ENCODE peak calls at places on chromosomes 13 and 19, in five cellular contexts. One of them, this sample, is unnamed. For H3K4me1, the result is how much of the 10 kb centered on the place peaks cover.

GRCh38 chr13:51746802-51747201 is 57.2 kb downstream of the DHRS12 start:
- DNase-seq in psoas muscle: no peak
- DNase-seq in stomach: no peak
- DNase-seq in CD8-positive, alpha-beta T cell: no peak
- DNase-seq in aorta: no peak
- DNase-seq in this sample: no peak

GRCh38 chr13:28650284-28650683 is 8.6 kb upstream of the POMP start:
- DNase-seq in psoas muscle: no peak
- DNase-seq in stomach: no peak
- DNase-seq in CD8-positive, alpha-beta T cell: no peak
- DNase-seq in aorta: no peak
- DNase-seq in this sample: no peak

GRCh38 chr13:79749985-79750551 is 269.1 kb downstream of the NDFIP2 start:
- DNase-seq in psoas muscle: peak
- DNase-seq in stomach: no peak
- DNase-seq in CD8-positive, alpha-beta T cell: no peak
- DNase-seq in aorta: peak
- DNase-seq in this sample: peak

GRCh38 chr19:4567584-4568071 is 8.1 kb upstream of the SEMA6B start:
- DNase-seq in psoas muscle: peak
- DNase-seq in stomach: peak
- DNase-seq in CD8-positive, alpha-beta T cell: peak
- DNase-seq in aorta: no peak
- DNase-seq in this sample: peak

GRCh38 chr19:18173054-18173571 is 500 bp upstream of the IFI30 start:
- DNase-seq in psoas muscle: peak
- DNase-seq in stomach: no peak
- DNase-seq in CD8-positive, alpha-beta T cell: no peak
- DNase-seq in aorta: peak
- DNase-seq in this sample: no peak

GRCh38 chr13:86892330-86892729 is 778.8 kb upstream of the SLITRK5 start:
- DNase-seq in psoas muscle: no peak
- DNase-seq in stomach: no peak
- DNase-seq in CD8-positive, alpha-beta T cell: no peak
- DNase-seq in aorta: no peak
- DNase-seq in this sample: no peak

GRCh38 chr19:37251308-37252229 is 33.6 kb downstream of the ZNF383 start:
- DNase-seq in psoas muscle: peak
- DNase-seq in stomach: peak
- DNase-seq in CD8-positive, alpha-beta T cell: peak
- DNase-seq in aorta: peak
- DNase-seq in this sample: peak

GRCh38 chr19:47657719-47658118 is 48.8 kb downstream of the BICRA start:
- DNase-seq in psoas muscle: no peak
- DNase-seq in stomach: no peak
- DNase-seq in CD8-positive, alpha-beta T cell: no peak
- DNase-seq in aorta: no peak
- DNase-seq in this sample: no peak

GRCh38 chr19:10884273-10884672 is 12.9 kb downstream of the CARM1 start:
- DNase-seq in psoas muscle: no peak
- DNase-seq in stomach: no peak
- DNase-seq in CD8-positive, alpha-beta T cell: no peak
- DNase-seq in aorta: no peak
- DNase-seq in this sample: no peak

GRCh38 chr19:1503089-1503924 is 9.5 kb downstream of the ADAMTSL5 start:
- DNase-seq in psoas muscle: peak
- DNase-seq in stomach: peak
- DNase-seq in CD8-positive, alpha-beta T cell: peak
- DNase-seq in aorta: no peak
- DNase-seq in this sample: peak

GRCh38 chr19:38283261-38283660 is 18.9 kb downstream of the SPINT2 start:
- DNase-seq in psoas muscle: no peak
- DNase-seq in stomach: no peak
- DNase-seq in CD8-positive, alpha-beta T cell: no peak
- DNase-seq in aorta: no peak
- DNase-seq in this sample: no peak

DNA sequence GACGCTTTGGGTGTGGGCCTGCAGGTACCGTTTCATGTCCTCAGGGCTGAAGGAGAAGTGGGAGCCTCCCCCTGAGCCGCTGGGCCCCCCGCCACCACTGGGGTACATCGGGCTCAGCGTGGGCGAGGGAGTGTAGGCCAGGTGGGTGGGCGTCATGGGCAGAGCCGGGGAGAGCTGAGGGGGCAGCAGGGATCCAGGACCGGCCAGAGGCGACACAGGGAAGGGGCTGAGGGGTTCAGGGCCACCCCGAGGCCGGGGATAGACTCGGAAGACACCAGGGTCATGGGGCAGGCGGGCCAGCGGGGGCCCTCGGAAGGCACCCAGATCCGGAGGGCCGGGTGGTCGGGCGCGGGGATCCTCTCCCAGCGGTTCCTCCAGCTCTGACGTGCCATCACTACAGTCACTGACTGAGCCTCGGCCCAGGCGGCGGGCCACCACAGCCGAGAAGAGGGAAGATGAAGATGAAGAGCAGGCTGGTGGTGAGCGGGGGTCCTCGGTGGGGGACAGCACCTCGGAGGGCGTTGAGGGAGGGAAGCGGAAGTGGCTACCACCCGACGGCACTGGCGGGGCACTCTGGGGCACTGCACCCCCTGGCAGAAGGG is 5.7 kb downstream of the ERF start:
- DNase-seq in psoas muscle: no peak
- DNase-seq in stomach: no peak
- DNase-seq in CD8-positive, alpha-beta T cell: no peak
- DNase-seq in aorta: no peak
- DNase-seq in this sample: no peak
- H3K27ac ChIP-seq in psoas muscle: no peak
- H3K27ac ChIP-seq in stomach: peak
- H3K27ac ChIP-seq in CD8-positive, alpha-beta T cell: no peak
- H3K27ac ChIP-seq in aorta: no peak
- H3K27ac ChIP-seq in this sample: no peak

DNA sequence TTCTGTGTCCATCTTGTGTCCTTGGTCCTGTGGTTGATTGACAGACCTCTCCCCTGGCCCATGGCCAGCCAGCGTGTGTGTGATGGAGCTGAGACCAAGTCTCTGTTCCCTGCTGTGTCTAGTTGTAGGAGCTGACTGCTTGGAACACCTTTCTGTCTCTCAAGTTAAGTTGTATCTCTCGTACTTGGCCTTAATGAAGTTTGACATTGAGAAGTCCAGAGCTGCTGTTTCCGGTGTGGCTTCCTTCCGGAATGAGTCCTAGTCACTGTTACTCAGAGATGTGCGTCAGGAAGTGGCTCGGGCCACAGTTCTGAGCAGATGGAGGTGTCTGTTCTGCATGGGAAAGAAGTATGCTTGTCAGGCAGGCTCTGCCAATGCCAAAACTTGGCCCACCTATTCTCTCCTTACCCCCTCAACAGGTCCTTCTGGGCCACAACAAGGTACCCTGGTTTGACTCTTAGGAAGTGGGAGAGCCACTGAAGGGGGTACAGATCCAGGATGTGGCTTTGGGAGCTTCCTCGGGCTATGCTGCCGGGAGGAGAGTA is 54.3 kb downstream of the GATAD2A start:
- DNase-seq in psoas muscle: peak
- DNase-seq in stomach: peak
- DNase-seq in CD8-positive, alpha-beta T cell: peak
- DNase-seq in aorta: peak
- DNase-seq in this sample: peak
- H3K4me3 ChIP-seq in psoas muscle: peak
- H3K4me3 ChIP-seq in stomach: peak
- H3K4me3 ChIP-seq in CD8-positive, alpha-beta T cell: peak
- H3K4me3 ChIP-seq in aorta: no peak
- H3K4me3 ChIP-seq in this sample: peak

DNA sequence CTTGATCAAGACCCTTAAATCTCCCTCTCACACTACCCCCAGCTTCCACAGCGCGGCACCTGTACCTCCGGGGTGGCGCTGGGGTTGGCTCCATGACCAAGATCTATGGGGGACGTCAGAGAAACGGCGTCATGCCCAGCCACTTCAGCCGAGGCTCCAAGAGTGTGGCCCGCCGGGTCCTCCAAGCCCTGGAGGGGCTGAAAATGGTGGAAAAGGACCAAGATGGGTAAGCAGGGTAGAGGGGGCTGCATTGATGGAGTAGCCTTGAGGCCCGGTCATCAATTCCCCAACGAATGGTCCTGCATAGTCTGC is 8.1 kb upstream of the CD79A start:
- DNase-seq in psoas muscle: no peak
- DNase-seq in stomach: no peak
- DNase-seq in CD8-positive, alpha-beta T cell: no peak
- DNase-seq in aorta: no peak
- DNase-seq in this sample: no peak
- H3K4me1 ChIP-seq in psoas muscle: under half
- H3K4me1 ChIP-seq in stomach: half or more
- H3K4me1 ChIP-seq in CD8-positive, alpha-beta T cell: half or more
- H3K4me1 ChIP-seq in aorta: under half
- H3K4me1 ChIP-seq in this sample: under half

DNA sequence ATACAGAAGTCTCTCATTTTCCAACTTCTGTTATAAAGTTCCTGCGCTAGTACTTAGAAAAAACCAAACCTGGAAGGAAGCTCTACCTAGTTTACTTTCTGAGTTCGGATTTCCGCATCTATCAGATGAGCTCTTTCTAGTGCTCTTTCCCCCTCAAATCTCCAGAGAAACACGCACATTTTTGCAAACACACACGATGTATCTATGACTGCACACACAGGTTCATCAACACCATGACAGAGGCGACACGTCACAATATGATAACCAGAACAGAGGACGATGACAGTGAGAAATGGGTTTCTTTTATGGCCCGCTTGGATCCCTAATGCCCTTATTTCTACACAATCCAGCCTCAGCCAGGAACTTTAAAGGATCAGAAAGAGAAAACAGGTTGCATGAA is 612 bp upstream of the LRRC63 start:
- DNase-seq in psoas muscle: no peak
- DNase-seq in stomach: no peak
- DNase-seq in CD8-positive, alpha-beta T cell: peak
- DNase-seq in aorta: no peak
- DNase-seq in this sample: peak
- H3K27ac ChIP-seq in psoas muscle: no peak
- H3K27ac ChIP-seq in stomach: peak
- H3K27ac ChIP-seq in CD8-positive, alpha-beta T cell: peak
- H3K27ac ChIP-seq in aorta: no peak
- H3K27ac ChIP-seq in this sample: peak

GRCh38 chr19:33355535-33355934 is 18.0 kb upstream of the CEBPG start:
- DNase-seq in psoas muscle: no peak
- DNase-seq in stomach: no peak
- DNase-seq in CD8-positive, alpha-beta T cell: no peak
- DNase-seq in aorta: no peak
- DNase-seq in this sample: no peak
- H3K4me3 ChIP-seq in psoas muscle: no peak
- H3K4me3 ChIP-seq in stomach: no peak
- H3K4me3 ChIP-seq in CD8-positive, alpha-beta T cell: no peak
- H3K4me3 ChIP-seq in aorta: no peak
- H3K4me3 ChIP-seq in this sample: no peak

GRCh38 chr19:6099633-6100032 is 10.7 kb downstream of the RFX2 start:
- DNase-seq in psoas muscle: no peak
- DNase-seq in stomach: no peak
- DNase-seq in CD8-positive, alpha-beta T cell: no peak
- DNase-seq in aorta: no peak
- DNase-seq in this sample: no peak
- H3K4me1 ChIP-seq in psoas muscle: under half
- H3K4me1 ChIP-seq in stomach: half or more
- H3K4me1 ChIP-seq in CD8-positive, alpha-beta T cell: under half
- H3K4me1 ChIP-seq in aorta: under half
- H3K4me1 ChIP-seq in this sample: under half

DNA sequence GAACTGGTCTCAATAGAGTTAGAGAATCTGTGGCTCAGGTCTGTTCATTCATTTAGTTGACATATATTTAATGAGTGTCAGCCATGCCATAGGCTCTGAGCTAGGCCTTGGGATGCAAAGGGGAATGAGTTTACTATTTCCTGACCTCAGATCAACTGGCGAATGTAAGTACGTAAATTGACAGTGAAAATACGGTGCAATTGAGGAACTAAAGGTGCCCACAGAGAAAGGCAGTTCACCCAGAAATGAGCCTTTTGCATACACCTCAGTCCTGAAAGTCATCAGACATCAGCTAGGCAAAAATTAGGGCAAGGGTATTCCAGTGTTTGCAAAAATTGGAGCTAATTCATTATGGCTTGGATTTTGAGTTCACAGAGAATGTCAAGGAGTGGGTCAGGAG is 20.6 kb upstream of the UPF3A start:
- DNase-seq in psoas muscle: no peak
- DNase-seq in stomach: no peak
- DNase-seq in CD8-positive, alpha-beta T cell: no peak
- DNase-seq in aorta: no peak
- DNase-seq in this sample: no peak
- H3K27ac ChIP-seq in psoas muscle: no peak
- H3K27ac ChIP-seq in stomach: no peak
- H3K27ac ChIP-seq in CD8-positive, alpha-beta T cell: no peak
- H3K27ac ChIP-seq in aorta: no peak
- H3K27ac ChIP-seq in this sample: no peak

GRCh38 chr19:56508282-56508778 is 675 bp downstream of the ZNF471 start:
- DNase-seq in psoas muscle: no peak
- DNase-seq in stomach: no peak
- DNase-seq in CD8-positive, alpha-beta T cell: no peak
- DNase-seq in aorta: no peak
- DNase-seq in this sample: no peak
- H3K4me3 ChIP-seq in psoas muscle: peak
- H3K4me3 ChIP-seq in stomach: peak
- H3K4me3 ChIP-seq in CD8-positive, alpha-beta T cell: peak
- H3K4me3 ChIP-seq in aorta: peak
- H3K4me3 ChIP-seq in this sample: peak